ENCODE peak calls at places on chromosomes 13 and 19, in six cellular contexts. J is ovary, G is cardiac muscle cell, L is astrocyte, A is fibroblast of lung, W is tibial artery. T is an unnamed sample.

GRCh38 chr13:112892759-112893569 is 76.0 kb upstream of the MCF2L start:
- DNase-seq in J (no peak), A (no peak), L (no peak), W (no peak), G (no peak), T (no peak)

GRCh38 chr13:40539954-40540706 is 126.3 kb downstream of the FOXO1 start:
- DNase-seq in L (peak; percentile 88), G (peak; percentile 89), J (no peak), A (peak; percentile 82), W (no peak), T (no peak)

GRCh38 chr13:75566658-75567057 is 17.1 kb downstream of the UCHL3 start:
- DNase-seq in A (peak; percentile 68), G (peak; percentile 67), L (peak; percentile 10), W (no peak), J (no peak), T (no peak)

GRCh38 chr19:18423258-18424020 is 4.2 kb downstream of the SSBP4 start:
- DNase-seq in J (peak; percentile 34), W (no peak), L (no peak), G (no peak), A (no peak), T (no peak)

GRCh38 chr13:22926176-22927007 is 254.4 kb upstream of the SGCG start:
- DNase-seq in J (peak; percentile 92), A (peak; percentile 70), W (peak; percentile 77), L (peak; percentile 12), G (peak; percentile 84), T (peak; percentile 92)

GRCh38 chr13:48909088-48909389 is 66.7 kb upstream of the FNDC3A start:
- DNase-seq in W (no peak), L (no peak), J (no peak), G (no peak), A (no peak), T (no peak)

GRCh38 chr13:70394149-70394548 is 285.9 kb upstream of the KLHL1 start:
- DNase-seq in J (no peak), G (no peak), A (no peak), L (no peak), W (no peak), T (no peak)

GRCh38 chr13:34750078-34750703 is 191.9 kb upstream of the NBEA start:
- DNase-seq in W (no peak), L (peak; percentile 8), G (peak; percentile 66), J (peak; percentile 48), A (no peak), T (no peak)

GRCh38 chr19:18385675-18386542 is at the start of gene GDF15:
- DNase-seq in G (peak; percentile 92), W (peak; percentile 80), A (peak; percentile 95), L (peak; percentile 80), J (peak; percentile 49), T (peak; percentile 67)

GRCh38 chr19:45798995-45799517 is 6.4 kb upstream of the DMWD start:
- DNase-seq in L (peak; percentile 69), J (peak; percentile 71), A (peak; percentile 79), W (peak; percentile 48), G (peak; percentile 90), T (peak; percentile 57)

GRCh38 chr13:73800011-73800410 is 334.2 kb downstream of the KLF12 start:
- DNase-seq in W (no peak), G (no peak), A (no peak), L (no peak), J (no peak), T (no peak)

GRCh38 chr19:615619-616018 is 17.7 kb downstream of the POLRMT start:
- DNase-seq in A (no peak), W (no peak), L (no peak), G (peak; percentile 27), J (no peak), T (no peak)

GRCh38 chr19:45767410-45767880 is 1.6 kb downstream of the SIX5 start:
- DNase-seq in L (peak; percentile 81), A (peak; percentile 90), G (peak; percentile 93), W (peak; percentile 89), J (peak; percentile 84), T (peak; percentile 87)

GRCh38 chr19:45161715-45162463 is 1.1 kb upstream of the NKPD1 start:
- DNase-seq in W (no peak), J (peak; percentile 53), L (no peak), A (peak; percentile 31), G (peak; percentile 56), T (peak; percentile 45)

GRCh38 chr13:102688306-102688973 is 6.4 kb downstream of the METTL21C start:
- DNase-seq in J (no peak), A (no peak), L (no peak), G (no peak), W (no peak), T (no peak)

GRCh38 chr19:45782162-45782623 is at the start of gene DMPK:
- DNase-seq in A (no peak), G (no peak), L (no peak), W (peak; percentile 65), J (peak; percentile 60), T (peak; percentile 78)

GRCh38 chr19:3287814-3288213 is 63.4 kb downstream of the CELF5 start:
- DNase-seq in L (no peak), A (no peak), J (no peak), W (no peak), G (no peak), T (no peak)

GRCh38 chr19:58021541-58022282 is 12.1 kb upstream of the ZSCAN1 start:
- DNase-seq in J (peak; percentile 36), W (peak; percentile 50), A (peak; percentile 72), L (peak; percentile 18), G (peak; percentile 65), T (no peak)

GRCh38 chr19:28847468-28847867 is 365.5 kb downstream of the UQCRFS1 start:
- DNase-seq in L (no peak), G (peak; percentile 14), W (no peak), J (no peak), A (no peak), T (no peak)

GRCh38 chr19:39052243-39052746 is 19.9 kb upstream of the FBXO27 start:
- DNase-seq in L (no peak), A (peak; percentile 60), J (peak; percentile 32), G (peak; percentile 69), W (peak; percentile 33), T (peak; percentile 32)

GRCh38 chr19:7619671-7620441 is 9.5 kb downstream of the XAB2 start:
- DNase-seq in W (no peak), L (no peak), A (no peak), G (no peak), J (no peak), T (peak; percentile 48)

GRCh38 chr19:40398417-40399056 is 8.6 kb upstream of the HIPK4 start:
- DNase-seq in G (no peak), A (no peak), L (peak; percentile 28), J (peak; percentile 69), W (no peak), T (no peak)

GRCh38 chr19:6268382-6268771 is 11.4 kb downstream of the MLLT1 start:
- DNase-seq in G (no peak), A (no peak), J (no peak), W (no peak), L (no peak), T (no peak)
- H3K4me1 ChIP-seq in G (peaks cover 67% of the 10 kb centered on the region), A (peaks cover 26% of the 10 kb centered on the region), J (peaks cover 29% of the 10 kb centered on the region), W (peaks cover 40% of the 10 kb centered on the region), L (peaks cover 27% of the 10 kb centered on the region), T (peaks cover 49% of the 10 kb centered on the region)

GRCh38 chr13:54536112-54536511 is 1507.5 kb downstream of the OLFM4 start:
- DNase-seq in A (no peak), J (no peak), W (no peak), L (no peak), G (no peak), T (no peak)
- TF ChIP-seq CTCF in A (no peak), J (no peak), W (no peak), L (no peak), G (no peak), T (no peak)

DNA sequence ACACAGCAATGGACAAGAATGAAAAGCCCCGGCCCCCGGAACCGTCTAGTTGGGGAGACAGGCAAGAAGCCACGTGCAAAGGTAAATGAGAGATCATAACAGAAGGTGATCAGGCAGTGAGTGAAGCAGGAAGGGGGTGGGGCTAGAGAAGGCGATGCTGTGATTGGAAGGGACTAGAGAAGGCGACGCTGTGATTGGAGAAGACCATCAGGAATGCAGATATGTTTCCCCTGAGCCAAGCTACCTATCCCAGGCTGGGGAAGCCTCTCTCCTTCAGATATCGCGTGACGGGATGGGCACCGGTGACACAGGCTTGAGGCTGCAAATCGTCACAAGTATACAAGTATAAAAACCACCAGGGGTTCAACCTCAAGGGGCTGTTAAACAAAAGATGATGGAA is 21.8 kb downstream of the DCAF15 start:
- DNase-seq in J (no peak), G (no peak), A (no peak), W (no peak), L (no peak), T (no peak)
- H3K27ac ChIP-seq in J (no peak overlapping the region), G (peak overlapping the region; percentile 49), A (no peak overlapping the region), W (no peak overlapping the region), L (no peak overlapping the region), T (no peak overlapping the region)

GRCh38 chr19:35216833-35217707 is 11.5 kb downstream of the FAM187B start:
- DNase-seq in A (no peak), L (no peak), J (no peak), W (peak; percentile 52), G (no peak), T (no peak)
- H3K4me1 ChIP-seq in A (peaks cover 8% of the 10 kb centered on the region), L (peaks cover 4% of the 10 kb centered on the region), J (peaks cover 8% of the 10 kb centered on the region), W (peaks cover 17% of the 10 kb centered on the region), G (no peaks in the 10 kb centered on the region), T (peaks cover 19% of the 10 kb centered on the region)

GRCh38 chr19:32318884-32319520 is 26.4 kb upstream of the ZNF507 start:
- DNase-seq in J (no peak), L (no peak), W (no peak), A (no peak), G (no peak), T (no peak)
- TF ChIP-seq CTCF in J (no peak), L (no peak), W (no peak), A (no peak), G (peak; percentile 2), T (no peak)

GRCh38 chr19:1728816-1729567 is 24.3 kb upstream of the ONECUT3 start:
- DNase-seq in G (no peak), L (no peak), A (no peak), W (no peak), J (no peak), T (no peak)

GRCh38 chr19:1730157-1730556 is 23.1 kb upstream of the ONECUT3 start:
- DNase-seq in A (no peak), L (no peak), J (no peak), G (no peak), W (no peak), T (no peak)

GRCh38 chr19:1734328-1734966 is 18.9 kb upstream of the ONECUT3 start:
- DNase-seq in J (no peak), A (no peak), L (no peak), W (no peak), G (no peak), T (no peak)

GRCh38 chr19:1725100-1726064 is 27.9 kb upstream of the ONECUT3 start:
- DNase-seq in A (peak; percentile 34), J (peak; percentile 32), L (no peak), W (no peak), G (peak; percentile 65), T (peak; percentile 50)

DNA sequence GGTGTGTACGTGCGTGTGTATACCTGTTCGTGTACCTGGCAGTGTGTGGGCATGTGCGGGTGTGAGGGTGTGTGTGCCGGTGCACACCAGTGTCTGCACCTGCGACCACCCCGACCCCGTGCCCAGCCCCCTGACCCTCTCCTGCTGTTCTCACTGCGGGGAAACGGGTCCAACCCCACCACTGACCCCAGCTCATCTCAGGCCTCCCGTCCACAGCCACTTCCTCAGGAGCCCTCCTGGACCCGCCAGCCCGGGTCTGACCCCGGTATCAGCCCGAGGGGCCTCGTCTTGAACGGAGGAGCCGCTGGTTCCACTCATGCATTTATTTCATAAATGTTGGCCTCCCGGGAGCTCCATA is 23.8 kb upstream of the ONECUT3 start:
- DNase-seq in J (no peak), A (no peak), G (no peak), L (no peak), W (no peak), T (no peak)
- H3K27ac ChIP-seq in J (no peak overlapping the region), A (no peak overlapping the region), G (no peak overlapping the region), L (no peak overlapping the region), W (no peak overlapping the region), T (no peak overlapping the region)

GRCh38 chr13:33270906-33271538 is 14.5 kb downstream of the STARD13 start:
- DNase-seq in W (no peak), L (no peak), G (peak; percentile 62), J (no peak), A (peak; percentile 86), T (no peak)
- H3K4me1 ChIP-seq in W (peaks cover 65% of the 10 kb centered on the region), L (peaks cover 21% of the 10 kb centered on the region), G (peaks cover 28% of the 10 kb centered on the region), J (peaks cover 18% of the 10 kb centered on the region), A (peaks cover 24% of the 10 kb centered on the region), T (peaks cover 18% of the 10 kb centered on the region)

T was measured in psoas muscle.